ENCODE peak calls at places on chromosome 17, in nine cellular contexts. L is Calu3, C is esophagus squamous epithelium, J is WTC11, F is omental fat pad, E is epithelial cell of esophagus, O is progenitor cell of endocrine pancreas, V is AG04450, B is BE2C. M is an unnamed sample.

GRCh38 chr17:7002288-7003047 is 6.6 kb downstream of the ALOX12 start:
- DNase-seq in J (no peak), F (no peak), V (no peak), O (no peak), E (no peak), L (no peak), C (no peak), B (no peak), M (no peak)

GRCh38 chr17:58047751-58048150 is 35.5 kb upstream of the DYNLL2 start:
- DNase-seq in C (no peak), B (no peak), E (no peak), J (no peak), V (no peak), L (no peak), O (no peak), F (no peak), M (no peak)

GRCh38 chr17:7650509-7651096 is at the start of gene ATP1B2:
- DNase-seq in L (peak; percentile 24), E (peak; percentile 56), O (peak; percentile 41), F (peak; percentile 58), B (peak; percentile 76), V (no peak), J (peak; percentile 96), C (no peak), M (peak; percentile 64)

GRCh38 chr17:75864448-75864871 is 9.3 kb upstream of the WBP2 start:
- DNase-seq in L (no peak), O (no peak), V (peak; percentile 82), J (no peak), E (peak; percentile 71), B (no peak), C (no peak), F (no peak), M (no peak)

GRCh38 chr17:73052923-73053322 is 39.6 kb downstream of the SLC39A11 start:
- DNase-seq in L (no peak), E (no peak), C (no peak), B (no peak), F (no peak), J (no peak), V (no peak), O (no peak), M (no peak)

GRCh38 chr17:17877548-17878358 is 41.0 kb upstream of the SREBF1 start:
- DNase-seq in L (no peak), C (peak; percentile 27), O (no peak), J (peak; percentile 52), F (no peak), B (peak; percentile 27), E (peak; percentile 39), V (peak; percentile 67), M (no peak)

GRCh38 chr17:40112718-40113109 is 9.1 kb upstream of the MSL1 start:
- DNase-seq in V (no peak), O (no peak), F (no peak), B (no peak), L (no peak), E (no peak), J (no peak), C (no peak), M (no peak)

GRCh38 chr17:65550758-65551157 is 10.7 kb downstream of the AXIN2 start:
- DNase-seq in C (no peak), F (no peak), J (no peak), V (no peak), L (no peak), B (no peak), O (no peak), E (no peak), M (no peak)

GRCh38 chr17:62827722-62828498 is 19.8 kb upstream of the MARCHF10 start:
- DNase-seq in E (no peak), O (no peak), C (no peak), F (no peak), J (no peak), B (peak; percentile 23), V (no peak), L (no peak), M (no peak)

GRCh38 chr17:75181110-75181509 is 1.6 kb downstream of the SUMO2 start:
- DNase-seq in E (no peak), L (no peak), B (no peak), C (no peak), V (no peak), J (no peak), O (no peak), F (no peak), M (no peak)

GRCh38 chr17:61088556-61088955 is 311.1 kb upstream of the TBX2 start:
- DNase-seq in V (no peak), J (no peak), E (no peak), C (no peak), L (no peak), O (no peak), B (no peak), F (no peak), M (no peak)

GRCh38 chr17:2468270-2468669 is 43.4 kb downstream of the METTL16 start:
- DNase-seq in L (no peak), J (no peak), F (no peak), E (no peak), O (no peak), C (no peak), V (peak; percentile 87), B (no peak), M (no peak)

GRCh38 chr17:68349157-68349556 is 57.9 kb downstream of the ARSG start:
- DNase-seq in L (no peak), F (no peak), E (no peak), B (no peak), O (no peak), V (no peak), J (no peak), C (no peak), M (no peak)

GRCh38 chr17:68182016-68182315 is 65.9 kb upstream of the AMZ2 start:
- DNase-seq in C (no peak), O (no peak), L (no peak), V (no peak), F (no peak), B (no peak), J (no peak), E (no peak), M (no peak)

GRCh38 chr17:11140501-11140900 is 100.5 kb upstream of the SHISA6 start:
- DNase-seq in V (no peak), J (no peak), F (no peak), C (no peak), L (no peak), B (no peak), E (no peak), O (no peak), M (no peak)

GRCh38 chr17:82751171-82751570 is 694 bp upstream of the TBCD start:
- DNase-seq in C (no peak), B (no peak), F (no peak), V (no peak), O (no peak), E (no peak), L (no peak), J (peak; percentile 50), M (no peak)
- TF ChIP-seq CTCF in C (no peak), B (no peak), F (no peak), V (no peak), O (no peak), E (no peak), L (no peak), J (no peak), M (no peak)

GRCh38 chr17:29597361-29598172 is 4.6 kb downstream of the ANKRD13B start:
- DNase-seq in C (no peak), B (peak; percentile 67), O (no peak), V (no peak), L (no peak), E (no peak), J (no peak), F (no peak), M (no peak)
- TF ChIP-seq CTCF in C (no peak), B (no peak), O (no peak), V (no peak), L (no peak), E (no peak), J (no peak), F (no peak), M (no peak)

GRCh38 chr17:80122926-80123505 is 21.6 kb downstream of the GAA start:
- DNase-seq in O (no peak), C (no peak), E (no peak), L (no peak), F (no peak), J (no peak), V (no peak), B (no peak), M (no peak)

GRCh38 chr17:80126449-80126715 is 20.5 kb downstream of the EIF4A3 start:
- DNase-seq in F (no peak), L (no peak), J (no peak), O (no peak), E (no peak), B (no peak), C (no peak), V (no peak), M (no peak)

GRCh38 chr17:80123791-80124190 is 22.4 kb downstream of the GAA start:
- DNase-seq in L (peak; percentile 35), C (no peak), F (no peak), J (no peak), O (no peak), V (no peak), E (peak; percentile 67), B (no peak), M (no peak)

GRCh38 chr17:80125656-80126448 is 21.1 kb downstream of the EIF4A3 start:
- DNase-seq in V (no peak), L (no peak), B (no peak), J (no peak), O (no peak), F (no peak), E (no peak), C (no peak), M (no peak)

GRCh38 chr17:80124351-80124981 is 22.5 kb downstream of the EIF4A3 start:
- DNase-seq in L (peak; percentile 54), E (peak; percentile 75), O (peak; percentile 44), J (peak; percentile 75), V (no peak), F (no peak), C (no peak), B (no peak), M (peak; percentile 62)
- TF ChIP-seq CTCF in L (peak; percentile 40), E (peak; percentile 54), O (peak; percentile 84), J (peak; percentile 28), V (peak; percentile 61), F (no peak), C (peak; percentile 27), B (peak; percentile 61), M (no peak)

GRCh38 chr17:41512789-41513547 is 5.7 kb downstream of the KRT15 start:
- DNase-seq in O (no peak), L (no peak), C (no peak), V (no peak), B (no peak), F (no peak), J (no peak), E (no peak), M (no peak)

GRCh38 chr17:41518031-41518430 is 659 bp downstream of the KRT15 start:
- DNase-seq in V (no peak), J (no peak), E (peak; percentile 56), F (no peak), O (no peak), C (no peak), L (no peak), B (no peak), M (no peak)

GRCh38 chr17:41516828-41517283 is 1.8 kb downstream of the KRT15 start:
- DNase-seq in B (no peak), J (no peak), O (no peak), V (no peak), L (no peak), F (no peak), C (no peak), E (no peak), M (no peak)

GRCh38 chr17:41518789-41519449 is at the start of gene KRT15:
- DNase-seq in B (no peak), L (no peak), O (no peak), C (no peak), V (no peak), F (no peak), J (no peak), E (peak; percentile 94), M (no peak)

GRCh38 chr17:41516147-41516827 is 2.4 kb downstream of the KRT15 start:
- DNase-seq in C (no peak), O (no peak), L (no peak), F (no peak), E (no peak), V (no peak), B (no peak), J (no peak), M (no peak)
- TF ChIP-seq CTCF in C (no peak), O (no peak), L (no peak), F (no peak), E (no peak), V (no peak), B (no peak), J (no peak), M (no peak)